ENCODE peak calls at places on chromosomes 2 and 18, in eight cellular contexts. N, Z, C, D, X, O, U and Q are unnamed samples.

GRCh38 chr2:26745609-26746327 is 18.3 kb upstream of the SLC35F6 start:
- ATAC-seq in U (peak), N (peak), Z (peak), O (peak), D (peak), C (peak), X (peak), Q (peak)

GRCh38 chr2:127415593-127416485 is 2.4 kb upstream of the PROC start:
- ATAC-seq in D (peak), X (peak), U (peak), N (peak), Z (no peak), O (peak), C (peak), Q (peak)

GRCh38 chr2:40169430-40169829 is 282.5 kb downstream of the SLC8A1 start:
- ATAC-seq in C (no peak), U (no peak), Z (no peak), X (no peak), N (no peak), O (no peak), D (no peak), Q (no peak)

GRCh38 chr2:227597993-227598392 is 700 bp upstream of the SCYGR2 start:
- ATAC-seq in N (no peak), D (no peak), Z (no peak), O (no peak), U (no peak), C (no peak), X (no peak), Q (no peak)

GRCh38 chr18:34837769-34838194 is 127.7 kb downstream of the DTNA start:
- ATAC-seq in D (peak), Z (peak), O (peak), U (no peak), C (peak), N (no peak), X (no peak), Q (no peak)

GRCh38 chr2:161355106-161355505 is 46.9 kb downstream of the PSMD14 start:
- ATAC-seq in C (no peak), D (no peak), Z (no peak), U (no peak), X (no peak), N (no peak), O (no peak), Q (no peak)

GRCh38 chr18:23704806-23705205 is 15.6 kb downstream of the LAMA3 start:
- ATAC-seq in X (no peak), O (no peak), D (no peak), C (peak), Z (no peak), N (no peak), U (no peak), Q (no peak)

GRCh38 chr2:151766421-151767153 is 32.3 kb upstream of the NEB start:
- ATAC-seq in Z (peak), U (peak), O (no peak), C (peak), X (peak), D (no peak), N (peak), Q (peak)

GRCh38 chr2:230447036-230447435 is 31.0 kb downstream of the SP100 start:
- ATAC-seq in D (no peak), O (no peak), Z (no peak), X (no peak), C (no peak), U (no peak), N (no peak), Q (no peak)

GRCh38 chr2:55869637-55870325 is 53.8 kb downstream of the EFEMP1 start:
- ATAC-seq in D (no peak), Z (no peak), C (no peak), N (no peak), X (no peak), U (no peak), O (no peak), Q (no peak)

GRCh38 chr18:9684901-9685738 is 23.0 kb upstream of the RAB31 start:
- ATAC-seq in C (peak), U (no peak), N (peak), D (peak), X (no peak), Z (peak), O (peak), Q (peak)

GRCh38 chr2:43276962-43277383 is 50.6 kb upstream of the ZFP36L2 start:
- ATAC-seq in N (no peak), C (peak), U (no peak), Z (no peak), D (peak), O (peak), X (no peak), Q (no peak)

GRCh38 chr18:8841781-8842485 is 136.6 kb downstream of the MTCL1 start:
- ATAC-seq in D (no peak), N (no peak), O (peak), U (no peak), X (no peak), C (no peak), Z (no peak), Q (no peak)

GRCh38 chr2:198096007-198096406 is 291.6 kb downstream of the PLCL1 start:
- ATAC-seq in U (no peak), N (no peak), C (no peak), Z (no peak), X (no peak), O (no peak), D (no peak), Q (no peak)

GRCh38 chr18:3304832-3305231 is 42.9 kb downstream of the MYL12B start:
- ATAC-seq in N (no peak), X (no peak), Z (no peak), C (no peak), D (no peak), U (no peak), O (no peak), Q (no peak)

GRCh38 chr2:106863387-106863786 is 22.6 kb downstream of the ST6GAL2 start:
- ATAC-seq in N (no peak), X (no peak), D (no peak), C (no peak), O (no peak), U (no peak), Z (peak), Q (peak)

GRCh38 chr18:26804474-26804873 is 61.0 kb downstream of the AQP4 start:
- ATAC-seq in X (no peak), D (peak), N (no peak), C (peak), Z (peak), O (peak), U (no peak), Q (no peak)

GRCh38 chr2:39583781-39584180 is 81.9 kb upstream of the TMEM178A start:
- ATAC-seq in Z (no peak), O (no peak), X (no peak), C (no peak), U (no peak), D (no peak), N (no peak), Q (no peak)